ENCODE peak calls at places on chromosomes 16 and 17, in ten cellular contexts. G is Panc1; X is A673; H is fibroblast of lung; Z is choroid plexus epithelial cell; V is BE2C; W is CD8-positive, alpha-beta T cell; A is GM23338; M is kidney; D is A549. I is an unnamed sample.
A peak's percentile ranks its signal among the peaks of the same experiment; 100 is the strongest.

GRCh38 chr17:77098884-77099545 is 41.8 kb upstream of the SEC14L1 start:
- DNase-seq in X (peak; percentile 67), W (no peak), Z (peak; percentile 95), G (no peak), M (no peak), H (peak; percentile 83), A (no peak), V (no peak), D (no peak), I (peak; percentile 94)

GRCh38 chr16:72149676-72150464 is 22.1 kb downstream of the PMFBP1 start:
- DNase-seq in Z (no peak), V (no peak), A (peak; percentile 52), D (no peak), X (peak; percentile 4), G (no peak), M (no peak), H (no peak), W (no peak), I (no peak)

GRCh38 chr16:71537643-71538042 is 11.4 kb downstream of the CHST4 start:
- DNase-seq in V (peak; percentile 42), H (peak; percentile 24), A (peak; percentile 82), X (peak; percentile 43), G (no peak), W (no peak), M (peak; percentile 32), Z (peak; percentile 77), D (peak; percentile 63), I (peak; percentile 56)

GRCh38 chr17:4393806-4394205 is 27.3 kb upstream of the UBE2G1 start:
- DNase-seq in W (no peak), M (no peak), H (no peak), Z (no peak), X (no peak), A (no peak), D (no peak), V (no peak), G (no peak), I (no peak)

GRCh38 chr17:60926466-60927183 is 249.0 kb downstream of the BCAS3 start:
- DNase-seq in M (no peak), W (no peak), A (no peak), X (no peak), Z (no peak), V (no peak), D (no peak), G (no peak), H (peak; percentile 30), I (peak; percentile 20)

GRCh38 chr16:11042205-11042604 is 97.8 kb downstream of the CLEC16A start:
- DNase-seq in G (no peak), Z (no peak), W (no peak), V (no peak), D (no peak), A (no peak), X (no peak), M (no peak), H (no peak), I (no peak)

GRCh38 chr17:7613769-7614421 is 802 bp downstream of the FXR2 start:
- DNase-seq in A (peak; percentile 17), V (no peak), G (no peak), D (no peak), H (peak; percentile 31), M (no peak), Z (peak; percentile 43), W (no peak), X (no peak), I (no peak)

GRCh38 chr17:33113281-33114010 is 121.8 kb downstream of the SPACA3 start:
- DNase-seq in X (peak; percentile 19), M (no peak), V (no peak), H (peak; percentile 30), G (no peak), D (no peak), A (peak; percentile 23), Z (peak; percentile 1), W (no peak), I (no peak)

GRCh38 chr17:83080641-83081560 is 1.5 kb downstream of the METRNL start:
- DNase-seq in A (peak; percentile 38), V (no peak), D (no peak), X (no peak), W (no peak), M (no peak), H (peak; percentile 22), Z (peak; percentile 42), G (no peak), I (peak; percentile 35)

GRCh38 chr16:84864266-84864955 is 44.6 kb downstream of the CRISPLD2 start:
- DNase-seq in W (no peak), M (no peak), G (no peak), X (no peak), H (no peak), D (no peak), V (no peak), Z (no peak), A (no peak), I (no peak)

GRCh38 chr16:58670177-58670576 is 14.4 kb downstream of the SLC38A7 start:
- DNase-seq in W (no peak), M (no peak), D (no peak), G (no peak), H (no peak), X (no peak), V (no peak), Z (peak; percentile 25), A (no peak), I (no peak)

GRCh38 chr17:75152971-75153853 is 1.1 kb downstream of the JPT1 start:
- DNase-seq in H (peak; percentile 26), D (peak; percentile 70), M (no peak), G (no peak), X (peak; percentile 64), A (peak; percentile 77), Z (peak; percentile 33), V (peak; percentile 55), W (no peak), I (peak; percentile 24)

GRCh38 chr17:48720263-48721008 is 1.9 kb downstream of the PRAC1 start:
- DNase-seq in D (no peak), A (no peak), W (no peak), H (no peak), G (no peak), Z (no peak), V (no peak), M (no peak), X (peak; percentile 51), I (no peak)

GRCh38 chr16:5393070-5393469 is 295.5 kb upstream of the EEF2KMT start:
- DNase-seq in G (no peak), H (no peak), X (no peak), A (no peak), D (no peak), W (no peak), Z (no peak), M (no peak), V (no peak), I (no peak)
- TF ChIP-seq CTCF in G (no peak), H (no peak), X (no peak), A (no peak), D (no peak), W (no peak), Z (no peak), M (no peak), V (no peak), I (no peak)

DNA sequence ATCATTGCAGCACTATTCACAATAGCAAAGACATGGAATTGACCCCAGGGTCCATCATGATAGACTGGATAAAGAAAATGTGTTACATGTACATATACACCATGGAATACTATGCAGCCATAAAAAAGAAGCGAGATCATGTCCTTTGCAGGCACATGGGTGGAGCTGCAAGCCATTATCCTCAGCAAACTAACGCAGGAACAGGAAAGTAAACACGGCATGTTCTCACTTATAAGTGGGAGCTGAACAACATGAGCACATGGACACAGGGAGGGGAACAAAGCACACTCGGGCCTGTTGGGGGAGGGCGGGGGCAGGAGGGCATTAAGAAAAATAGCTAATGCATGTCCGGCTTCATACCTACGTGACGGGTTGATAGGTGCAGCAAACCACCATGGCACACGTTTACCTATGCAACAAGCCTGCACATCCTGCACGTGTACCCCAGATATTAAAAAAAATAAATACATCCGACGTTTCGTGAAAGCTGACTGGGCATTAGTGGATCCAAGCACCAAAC is 28.9 kb downstream of the ZNF778 start:
- DNase-seq in W (no peak), Z (peak; percentile 28), D (no peak), H (no peak), M (no peak), A (no peak), V (no peak), G (no peak), X (no peak), I (no peak)
- TF ChIP-seq CTCF in W (no peak), Z (no peak), D (no peak), H (no peak), M (peak; percentile 21), A (no peak), V (no peak), G (no peak), X (no peak), I (no peak)

DNA sequence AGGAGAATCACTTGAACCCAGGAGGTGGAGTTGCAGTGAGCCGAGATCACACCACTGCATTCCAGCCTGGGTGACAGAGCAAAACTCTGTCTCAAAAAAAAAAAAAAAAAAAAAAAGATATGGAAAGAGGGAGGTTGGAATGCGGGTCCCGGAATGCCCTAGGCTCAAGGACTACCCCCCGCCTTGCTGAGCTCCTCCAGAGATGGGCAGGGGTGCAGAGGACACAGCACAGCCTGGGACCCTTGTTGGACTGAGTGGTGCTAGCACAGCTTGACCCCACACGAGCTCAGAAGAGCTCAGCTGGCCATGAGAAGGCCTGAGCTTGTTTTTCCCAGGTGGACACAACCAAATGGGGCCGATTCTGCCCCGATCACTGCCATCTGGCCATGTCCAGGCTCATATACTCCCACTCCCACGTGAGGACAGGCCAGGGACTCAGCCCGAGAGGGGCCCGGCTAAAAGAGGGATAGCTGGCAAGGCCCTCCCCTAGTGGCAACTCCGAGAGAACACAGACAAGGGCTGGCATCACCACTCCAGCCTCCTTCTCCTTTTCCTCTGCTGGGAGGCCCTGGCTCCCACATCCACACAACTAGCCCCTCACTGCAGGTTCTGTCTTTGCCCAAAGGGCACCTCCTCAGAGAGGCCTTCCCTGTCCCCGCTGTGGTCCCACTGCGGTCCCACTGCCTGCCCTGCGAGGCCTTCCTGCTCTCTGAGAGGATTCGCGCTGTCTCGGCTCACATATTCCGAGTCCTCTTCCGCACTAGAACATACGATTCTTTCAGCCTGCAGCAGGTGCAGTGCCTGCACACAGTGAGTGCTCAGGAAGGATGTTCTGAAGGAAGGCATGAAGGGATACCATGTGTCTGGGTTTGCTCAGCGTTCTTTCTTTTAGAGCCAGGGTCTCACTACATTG is 11.0 kb downstream of the SGCA start:
- DNase-seq in D (no peak), Z (peak; percentile 23), M (peak; percentile 62), V (no peak), W (no peak), A (no peak), X (no peak), H (no peak), G (no peak), I (no peak)
- TF ChIP-seq CTCF in D (no peak), Z (peak; percentile 13), M (no peak), V (no peak), W (no peak), A (peak; percentile 16), X (no peak), H (no peak), G (peak; percentile 54), I (no peak)

DNA sequence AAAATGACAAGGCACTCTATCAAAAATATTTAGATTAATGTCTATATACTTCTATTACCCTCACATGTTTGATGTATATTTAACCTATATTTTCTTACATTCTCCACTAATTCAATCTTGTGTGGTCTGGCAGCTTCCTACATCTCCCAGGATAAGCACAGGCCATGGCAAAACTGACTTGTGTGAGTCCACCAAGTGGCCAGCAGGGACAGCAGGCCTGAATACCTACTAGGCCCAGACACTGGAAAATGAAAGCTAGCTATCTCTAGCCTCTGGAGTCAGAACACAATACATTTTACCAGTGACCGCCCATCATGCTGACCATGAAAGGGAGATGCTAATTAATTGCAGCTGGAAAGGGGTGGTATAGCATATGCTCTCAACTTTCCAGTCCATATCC is 132.3 kb downstream of the PCTP start:
- DNase-seq in D (peak; percentile 3), V (peak; percentile 15), A (peak; percentile 44), Z (no peak), G (no peak), M (no peak), H (no peak), W (no peak), X (no peak), I (no peak)
- TF ChIP-seq CTCF in D (no peak), V (peak; percentile 23), A (peak; percentile 32), Z (no peak), G (no peak), M (no peak), H (no peak), W (no peak), X (no peak), I (no peak)

I was measured in fibroblast of pulmonary artery.